ENCODE peak calls at places on chromosomes 4 and X, in four cellular contexts. S, Q, E and J are unnamed samples.

GRCh38 chrX:134173541-134174272 is 63.3 kb upstream of the CCDC160 start:
- DNase-seq in S (no peak), Q (no peak), E (peak; percentile 36), J (no peak)

GRCh38 chrX:31500920-31501319 is 429.1 kb upstream of the FTHL17 start:
- DNase-seq in S (no peak), E (no peak), Q (no peak), J (no peak)

GRCh38 chrX:74421181-74422028 is at the start of gene SLC16A2:
- DNase-seq in S (no peak), Q (no peak), E (peak; percentile 60), J (no peak)

GRCh38 chrX:147737690-147738089 is 174.0 kb upstream of the FMR1 start:
- DNase-seq in Q (no peak), S (no peak), E (no peak), J (no peak)

GRCh38 chrX:148784859-148785655 is 284.6 kb downstream of the AFF2 start:
- DNase-seq in Q (no peak), E (peak; percentile 11), S (no peak), J (no peak)

GRCh38 chr4:7242766-7243165 is 50.4 kb downstream of the SORCS2 start:
- DNase-seq in S (no peak), E (no peak), Q (no peak), J (no peak)

GRCh38 chr4:2662598-2662997 is 93.5 kb downstream of the TNIP2 start:
- DNase-seq in S (no peak), Q (no peak), E (no peak), J (no peak)

GRCh38 chr4:181517521-181517920 is 725.7 kb upstream of the TENM3 start:
- DNase-seq in Q (no peak), S (no peak), E (no peak), J (no peak)

GRCh38 chr4:188869581-188869980 is 730.3 kb downstream of the TRIML1 start:
- DNase-seq in E (no peak), Q (no peak), S (no peak), J (no peak)

GRCh38 chrX:76148753-76149152 is 24.1 kb upstream of the PBDC1 start:
- DNase-seq in S (peak; percentile 45), E (peak; percentile 15), Q (no peak), J (peak; percentile 17)

GRCh38 chrX:139642241-139642927 is 65.6 kb downstream of the MCF2 start:
- DNase-seq in E (no peak), S (no peak), Q (no peak), J (no peak)

GRCh38 chr4:155478336-155478825 is 101.6 kb upstream of the MAP9 start:
- DNase-seq in E (no peak), S (no peak), Q (no peak), J (no peak)

GRCh38 chrX:20265221-20265725 is 1.4 kb downstream of the RPS6KA3 start:
- DNase-seq in S (no peak), E (peak; percentile 12), Q (peak; percentile 70), J (peak; percentile 31)

GRCh38 chr4:145260091-145260490 is 79.7 kb upstream of the OTUD4 start:
- DNase-seq in E (peak; percentile 43), S (no peak), Q (no peak), J (no peak)

GRCh38 chr4:25075129-25075528 is 44.4 kb upstream of the LGI2 start:
- DNase-seq in Q (no peak), E (no peak), S (no peak), J (no peak)

GRCh38 chrX:27086221-27086620 is 376.9 kb downstream of the PPP4R3C start:
- DNase-seq in Q (no peak), S (no peak), E (no peak), J (no peak)

GRCh38 chrX:69551421-69552009 is 47.4 kb downstream of the NALF2 start:
- DNase-seq in S (no peak), Q (no peak), E (no peak), J (peak; percentile 28)

GRCh38 chr4:163587867-163588266 is 93.4 kb downstream of the TMA16 start:
- DNase-seq in S (peak; percentile 73), E (peak; percentile 11), Q (peak; percentile 7), J (peak; percentile 16)

GRCh38 chrX:67781132-67781531 is 237.3 kb downstream of the AR start:
- DNase-seq in S (no peak), Q (no peak), E (no peak), J (no peak)

GRCh38 chr4:3256230-3257124 is 7.5 kb downstream of the MSANTD1 start:
- DNase-seq in E (no peak), S (no peak), Q (no peak), J (no peak)

GRCh38 chr4:67549123-67549522 is 3.8 kb upstream of the CENPC start:
- DNase-seq in S (no peak), Q (no peak), E (no peak), J (peak; percentile 15)

GRCh38 chrX:104045642-104046041 is 5.9 kb downstream of the H2BW2 start:
- DNase-seq in E (no peak), Q (no peak), S (no peak), J (no peak)

GRCh38 chr4:882646-883045 is 49.5 kb downstream of the GAK start:
- DNase-seq in S (no peak), Q (no peak), E (no peak), J (no peak)

DNA sequence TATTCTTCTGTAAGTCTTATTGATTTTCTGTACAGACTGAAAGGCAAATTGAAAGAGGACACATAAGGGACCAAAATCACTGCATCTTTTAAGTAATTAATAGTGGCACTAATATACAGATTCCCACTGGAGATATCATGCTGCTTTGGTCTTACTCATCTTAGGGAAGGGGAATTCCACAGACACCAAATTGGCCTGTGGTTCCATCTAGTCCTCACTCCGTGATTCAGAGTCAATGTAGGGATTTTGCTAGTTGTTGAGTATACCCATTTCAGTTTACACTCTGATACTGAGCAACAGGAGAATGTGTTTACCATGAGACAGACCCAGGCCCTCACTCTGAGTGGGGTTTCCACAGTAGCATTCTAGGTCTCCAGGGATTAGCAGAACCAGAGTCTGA is 47.6 kb upstream of the AGA start:
- DNase-seq in E (no peak), Q (no peak), S (no peak), J (no peak)
- TF ChIP-seq ETV6 in E (no peak), Q (no peak), S (no peak), J (no peak)

DNA sequence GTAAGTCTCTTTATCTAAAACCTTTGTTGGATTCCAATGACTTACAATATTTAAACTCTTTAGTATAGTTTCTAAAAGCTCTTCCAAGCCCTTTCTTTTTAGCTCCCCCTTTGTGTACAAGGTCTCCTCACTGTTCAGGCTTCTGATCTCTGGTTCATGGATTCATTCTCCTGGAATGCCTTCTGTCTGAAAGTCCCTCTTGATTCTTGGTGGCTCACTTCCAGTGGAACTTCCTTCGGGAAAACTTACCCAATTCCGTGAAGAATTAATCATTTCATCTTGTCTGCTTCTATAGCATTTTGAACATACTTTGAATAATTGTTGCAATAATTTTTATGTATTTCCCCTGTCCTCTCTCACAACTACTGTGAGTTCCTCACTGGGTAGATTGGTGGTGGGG is 3.6 kb downstream of the ARHGAP24 start:
- DNase-seq in Q (no peak), E (no peak), S (no peak), J (no peak)
- TF ChIP-seq ETV6 in Q (no peak), E (no peak), S (no peak), J (no peak)

GRCh38 chr4:140089216-140089615 is 64.8 kb downstream of the MAML3 start:
- DNase-seq in S (no peak), E (no peak), Q (no peak), J (no peak)

GRCh38 chr4:140092094-140092820 is 61.7 kb downstream of the MAML3 start:
- DNase-seq in S (no peak), Q (no peak), E (peak; percentile 70), J (no peak)

GRCh38 chr4:140090215-140090731 is 63.7 kb downstream of the MAML3 start:
- DNase-seq in E (no peak), Q (no peak), S (no peak), J (peak; percentile 16)

GRCh38 chr4:140088317-140088967 is 65.5 kb downstream of the MAML3 start:
- DNase-seq in E (no peak), S (no peak), Q (no peak), J (no peak)

DNA sequence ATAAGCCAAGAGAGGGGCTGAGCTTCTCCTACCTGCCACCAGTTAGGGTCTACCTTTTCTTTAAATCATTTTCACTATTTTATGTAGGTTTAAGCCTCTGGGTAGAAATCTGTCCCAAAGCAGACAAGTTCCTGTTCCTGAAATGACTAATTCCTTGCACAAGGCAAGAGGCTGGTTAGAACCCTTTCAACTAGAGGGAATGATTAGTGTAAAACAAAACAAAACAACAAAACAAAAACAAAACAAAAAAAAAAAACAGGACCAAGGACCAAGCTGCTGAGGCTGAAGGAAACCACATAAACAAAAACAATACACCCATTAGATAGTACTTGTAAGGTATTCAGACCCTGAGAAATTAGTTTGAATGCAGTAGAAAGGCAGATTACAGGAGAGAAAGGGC is 62.7 kb downstream of the MAML3 start:
- DNase-seq in S (no peak), Q (no peak), E (no peak), J (no peak)
- TF ChIP-seq ETV6 in S (no peak), Q (no peak), E (no peak), J (no peak)

GRCh38 chrX:36266155-36266554 is 346.6 kb downstream of the CFAP47 start:
- DNase-seq in S (no peak), E (no peak), Q (no peak), J (no peak)
- TF ChIP-seq ETV6 in S (no peak), E (no peak), Q (no peak), J (no peak)

GRCh38 chrX:50718791-50719190 is 95.2 kb downstream of the SHROOM4 start:
- DNase-seq in E (no peak), Q (no peak), S (no peak), J (no peak)
- TF ChIP-seq ETV6 in E (no peak), Q (no peak), S (no peak), J (no peak)

GRCh38 chr4:102339018-102339417 is 6.3 kb downstream of the SLC39A8 start:
- DNase-seq in E (no peak), Q (no peak), S (no peak), J (no peak)

GRCh38 chr4:102338405-102338804 is 6.9 kb downstream of the SLC39A8 start:
- DNase-seq in E (no peak), Q (no peak), S (no peak), J (no peak)

GRCh38 chr4:102333792-102334191 is 11.5 kb downstream of the SLC39A8 start:
- DNase-seq in Q (no peak), S (no peak), E (no peak), J (no peak)

GRCh38 chr4:102334624-102335023 is 10.7 kb downstream of the SLC39A8 start:
- DNase-seq in E (no peak), Q (no peak), S (no peak), J (no peak)

GRCh38 chr4:102335616-102336015 is 9.7 kb downstream of the SLC39A8 start:
- DNase-seq in E (no peak), S (no peak), Q (no peak), J (no peak)
- TF ChIP-seq ETV6 in E (no peak), S (no peak), Q (no peak), J (no peak)